ENCODE peak calls at places on chromosomes 11 and 22, in six cellular contexts. U, V, O, N, Y and K are unnamed samples.

GRCh38 chr11:115874843-115875242 is 370.6 kb upstream of the CADM1 start:
- DNase-seq in U (no peak), O (no peak), V (no peak), N (no peak), Y (no peak), K (peak; percentile 74)

GRCh38 chr11:1837171-1838076 is 1.4 kb upstream of the TNNI2 start:
- DNase-seq in Y (peak; percentile 97), V (peak; percentile 70), O (peak; percentile 45), U (peak; percentile 84), N (peak; percentile 90), K (no peak)

GRCh38 chr11:132043714-132044113 is 673.3 kb downstream of the NTM start:
- DNase-seq in O (no peak), V (no peak), U (no peak), Y (no peak), N (no peak), K (no peak)

GRCh38 chr22:36027579-36027959 is 1.1 kb downstream of the RBFOX2 start:
- DNase-seq in V (peak; percentile 13), O (no peak), N (no peak), Y (no peak), U (no peak), K (no peak)

GRCh38 chr11:102831128-102831708 is 12.2 kb downstream of the MMP3 start:
- DNase-seq in U (peak; percentile 12), Y (peak; percentile 40), O (peak; percentile 4), V (no peak), N (peak; percentile 71), K (no peak)

GRCh38 chr22:30433773-30434172 is 8.2 kb downstream of the MTFP1 start:
- DNase-seq in Y (no peak), V (no peak), U (no peak), O (no peak), N (no peak), K (no peak)

GRCh38 chr11:69460540-69461257 is 20.8 kb upstream of the LINC01488 start:
- DNase-seq in V (no peak), N (no peak), O (peak; percentile 30), U (no peak), Y (no peak), K (no peak)

GRCh38 chr11:75499423-75500305 is 26.1 kb downstream of the GDPD5 start:
- DNase-seq in O (no peak), Y (no peak), U (peak; percentile 26), N (no peak), V (peak; percentile 76), K (no peak)

GRCh38 chr11:68657021-68657780 is 27.1 kb upstream of the GAL start:
- DNase-seq in V (no peak), O (no peak), N (no peak), U (no peak), Y (no peak), K (no peak)

GRCh38 chr11:8108430-8108829 is 27.4 kb downstream of the TUB start:
- DNase-seq in O (no peak), Y (no peak), V (no peak), N (no peak), U (no peak), K (no peak)

GRCh38 chr11:94805994-94806393 is 37.8 kb downstream of the AMOTL1 start:
- DNase-seq in V (no peak), O (no peak), Y (no peak), N (no peak), U (no peak), K (no peak)

GRCh38 chr11:70844387-70844786 is 408.0 kb downstream of the SHANK2 start:
- DNase-seq in U (no peak), N (no peak), Y (no peak), V (no peak), O (no peak), K (no peak)

GRCh38 chr11:70841264-70841663 is 411.1 kb downstream of the SHANK2 start:
- DNase-seq in N (no peak), V (no peak), O (no peak), U (no peak), Y (no peak), K (no peak)

GRCh38 chr11:70842256-70842655 is 410.1 kb downstream of the SHANK2 start:
- DNase-seq in U (no peak), V (no peak), O (no peak), N (no peak), Y (no peak), K (no peak)

GRCh38 chr11:70843906-70844305 is 408.5 kb downstream of the SHANK2 start:
- DNase-seq in U (no peak), O (no peak), V (no peak), Y (no peak), N (no peak), K (no peak)

GRCh38 chr11:70842701-70843100 is 409.7 kb downstream of the SHANK2 start:
- DNase-seq in U (no peak), O (no peak), Y (no peak), V (no peak), N (no peak), K (no peak)
- TF ChIP-seq CTCF in U (no peak), O (no peak), Y (no peak), V (no peak), N (no peak), K (no peak)

GRCh38 chr11:67561971-67562560 is 21.5 kb upstream of the GSTP1 start:
- DNase-seq in N (no peak), U (no peak), O (no peak), V (no peak), Y (no peak), K (peak; percentile 83)
- TF ChIP-seq CHD2 in N (no peak), U (no peak), O (no peak), V (no peak), Y (no peak), K (no peak)

GRCh38 chr11:130478204-130478701 is 29.8 kb downstream of the ADAMTS15 start:
- DNase-seq in O (no peak), Y (peak; percentile 55), V (peak; percentile 71), N (peak; percentile 44), U (no peak), K (no peak)
- TF ChIP-seq RFX5 in O (no peak), Y (no peak), V (no peak), N (no peak), U (no peak), K (no peak)

GRCh38 chr11:128516467-128516778 is 70.9 kb downstream of the ETS1 start:
- DNase-seq in Y (no peak), O (no peak), N (no peak), U (no peak), V (no peak), K (no peak)

GRCh38 chr11:128517457-128518230 is 69.7 kb downstream of the ETS1 start:
- DNase-seq in U (no peak), N (no peak), Y (no peak), V (no peak), O (no peak), K (no peak)

GRCh38 chr11:128515086-128515485 is 72.3 kb downstream of the ETS1 start:
- DNase-seq in V (no peak), Y (no peak), O (no peak), U (no peak), N (no peak), K (no peak)

GRCh38 chr11:128516886-128517285 is 70.5 kb downstream of the ETS1 start:
- DNase-seq in Y (no peak), U (no peak), O (no peak), N (no peak), V (no peak), K (no peak)

GRCh38 chr11:128515766-128516466 is 71.4 kb downstream of the ETS1 start:
- DNase-seq in Y (no peak), U (no peak), N (no peak), O (no peak), V (no peak), K (no peak)
- TF ChIP-seq CTCF in Y (no peak), U (no peak), N (no peak), O (no peak), V (no peak), K (no peak)